ENCODE peak calls at places on chromosome X, in six cellular contexts. G is brain microvascular endothelial cell; K is CD8-positive, alpha-beta memory T cell; A is NT2/D1; U is GM12878; E is lower leg skin. R is an unnamed sample.
A peak's percentile ranks its signal among the peaks of the same experiment; 100 is the strongest.

GRCh38 chrX:139026406-139027200 is 315.1 kb upstream of the FGF13 start:
- DNase-seq in G (no peak), K (no peak), A (no peak), U (no peak), E (no peak), R (no peak)

GRCh38 chrX:13906103-13906502 is 89.2 kb upstream of the GPM6B start:
- DNase-seq in G (no peak), K (no peak), A (no peak), U (no peak), E (no peak), R (no peak)

GRCh38 chrX:65740909-65741308 is 73.5 kb downstream of the MSN start:
- DNase-seq in G (no peak), K (no peak), A (no peak), U (no peak), E (no peak), R (no peak)

GRCh38 chrX:152899874-152900719 is 2.2 kb downstream of the ZNF185 start:
- DNase-seq in G (no peak), K (no peak), A (no peak), U (no peak), E (no peak), R (no peak)

GRCh38 chrX:108198420-108198819 is 106.8 kb downstream of the ATG4A start:
- DNase-seq in G (peak; percentile 29), K (no peak), A (no peak), U (no peak), E (peak; percentile 25), R (no peak)

GRCh38 chrX:47631676-47632075 is 1.9 kb upstream of the CFP start:
- DNase-seq in G (no peak), K (no peak), A (no peak), U (no peak), E (no peak), R (no peak)

GRCh38 chrX:40100141-40100536 is 2.4 kb upstream of the BCOR start:
- DNase-seq in G (no peak), K (no peak), A (no peak), U (no peak), E (no peak), R (no peak)

GRCh38 chrX:139982856-139983255 is 17.5 kb upstream of the CXorf66 start:
- DNase-seq in G (no peak), K (no peak), A (no peak), U (no peak), E (no peak), R (no peak)

GRCh38 chrX:82813671-82814078 is 694.4 kb upstream of the POU3F4 start:
- DNase-seq in G (peak; percentile 0), K (no peak), A (peak; percentile 30), U (no peak), E (peak; percentile 12), R (no peak)

GRCh38 chrX:56782362-56782761 is 53.3 kb downstream of the NBDY start:
- DNase-seq in G (no peak), K (no peak), A (no peak), U (no peak), E (no peak), R (no peak)

GRCh38 chrX:132692066-132692465 is 203.2 kb upstream of the MBNL3 start:
- DNase-seq in G (peak; percentile 2), K (no peak), A (no peak), U (no peak), E (peak; percentile 15), R (no peak)

GRCh38 chrX:141879616-141880015 is 24.1 kb upstream of the MAGEC1 start:
- DNase-seq in G (no peak), K (no peak), A (no peak), U (no peak), E (no peak), R (no peak)

GRCh38 chrX:56813318-56813837 is 84.3 kb downstream of the NBDY start:
- DNase-seq in G (peak; percentile 50), K (peak; percentile 71), A (no peak), U (no peak), E (peak; percentile 34), R (no peak)

GRCh38 chrX:91434351-91435168 is at the start of gene PABPC5:
- DNase-seq in G (peak; percentile 44), K (no peak), A (peak; percentile 40), U (no peak), E (peak; percentile 57), R (peak; percentile 14)

GRCh38 chrX:109952050-109952449 is 50.9 kb upstream of the TMEM164 start:
- DNase-seq in G (no peak), K (no peak), A (no peak), U (no peak), E (no peak), R (no peak)

GRCh38 chrX:7233632-7234406 is 85.9 kb upstream of the PUDP start:
- DNase-seq in G (no peak), K (no peak), A (peak; percentile 9), U (no peak), E (no peak), R (no peak)

GRCh38 chrX:1673337-1673736 is 58.5 kb downstream of the ASMT start:
- DNase-seq in G (no peak), K (no peak), A (peak; percentile 50), U (no peak), E (no peak), R (no peak)

GRCh38 chrX:126137899-126138298 is 28.2 kb downstream of the DCAF12L2 start:
- DNase-seq in G (no peak), K (no peak), A (no peak), U (no peak), E (no peak), R (no peak)

GRCh38 chrX:124098089-124098488 is 136.6 kb downstream of the STAG2 start:
- DNase-seq in G (no peak), K (no peak), A (no peak), U (no peak), E (no peak), R (no peak)

GRCh38 chrX:47297874-47298273 is 65.1 kb downstream of the USP11 start:
- DNase-seq in G (no peak), K (no peak), A (no peak), U (no peak), E (no peak), R (no peak)

GRCh38 chrX:18899796-18900380 is 84.0 kb downstream of the PHKA2 start:
- DNase-seq in G (no peak), K (no peak), A (no peak), U (no peak), E (no peak), R (no peak)

GRCh38 chrX:129041319-129041718 is 482.0 kb downstream of the SMARCA1 start:
- DNase-seq in G (no peak), K (no peak), A (no peak), U (no peak), E (no peak), R (no peak)

GRCh38 chrX:28133763-28134162 is 152.5 kb upstream of the DCAF8L1 start:
- DNase-seq in G (no peak), K (no peak), A (no peak), U (no peak), E (no peak), R (no peak)

GRCh38 chrX:32048285-32048684 is 976.4 kb upstream of the FTHL17 start:
- DNase-seq in G (no peak), K (no peak), A (no peak), U (no peak), E (no peak), R (no peak)

GRCh38 chrX:87489071-87489470 is 28.5 kb upstream of the KLHL4 start:
- DNase-seq in G (no peak), K (no peak), A (no peak), U (no peak), E (no peak), R (no peak)

GRCh38 chrX:19852014-19853005 is 35.1 kb downstream of the SH3KBP1 start:
- DNase-seq in G (peak; percentile 43), K (no peak), A (no peak), U (no peak), E (no peak), R (no peak)

GRCh38 chrX:150692296-150692695 is 900 bp upstream of the MTMR1 start:
- DNase-seq in G (no peak), K (no peak), A (no peak), U (no peak), E (no peak), R (no peak)

DNA sequence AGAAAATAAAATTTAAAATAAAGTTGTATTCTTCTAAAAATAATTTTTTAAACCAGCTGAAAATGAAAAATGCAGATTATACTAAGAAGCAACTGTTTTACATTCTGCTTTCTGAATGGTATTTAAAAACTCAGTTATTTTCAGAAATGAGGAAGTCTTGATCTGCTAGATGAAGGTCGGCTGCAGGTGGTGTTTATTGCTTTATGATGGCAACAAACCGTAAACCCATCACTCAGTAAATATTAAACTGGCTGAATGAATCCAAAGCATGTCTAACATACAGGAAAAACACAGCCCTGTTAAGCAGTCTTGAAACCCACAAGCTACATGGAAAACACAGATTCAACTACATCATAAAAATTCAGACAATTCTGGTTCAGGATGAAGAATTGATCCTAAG is 29.3 kb downstream of the DYNLT3 start:
- DNase-seq in G (no peak), K (no peak), A (no peak), U (no peak), E (no peak), R (no peak)
- H3K4me3 ChIP-seq in G (no peak overlapping the region), K (no peak overlapping the region), A (no peak overlapping the region), U (no peak overlapping the region), E (no peak overlapping the region), R (no peak overlapping the region)

GRCh38 chrX:101383679-101384078 is 2.3 kb downstream of the BTK start:
- DNase-seq in G (no peak), K (no peak), A (no peak), U (peak; percentile 60), E (no peak), R (no peak)

GRCh38 chrX:101388604-101389003 is 2.2 kb upstream of the RPL36A start:
- DNase-seq in G (no peak), K (no peak), A (no peak), U (no peak), E (no peak), R (no peak)

GRCh38 chrX:101385795-101386541 is at the start of gene BTK:
- DNase-seq in G (no peak), K (no peak), A (no peak), U (peak; percentile 68), E (peak; percentile 16), R (no peak)

GRCh38 chrX:101385026-101385684 is 836 bp downstream of the BTK start:
- DNase-seq in G (no peak), K (no peak), A (no peak), U (no peak), E (no peak), R (no peak)

GRCh38 chrX:101386542-101386885 is 523 bp upstream of the BTK start:
- DNase-seq in G (no peak), K (no peak), A (no peak), U (no peak), E (no peak), R (no peak)
- H3K4me3 ChIP-seq in G (no peak overlapping the region), K (no peak overlapping the region), A (no peak overlapping the region), U (peak overlapping the region; percentile 46), E (no peak overlapping the region), R (no peak overlapping the region)

GRCh38 chrX:16807976-16808542 is 21.8 kb downstream of the TXLNG start:
- DNase-seq in G (peak; percentile 15), K (no peak), A (no peak), U (no peak), E (peak; percentile 25), R (no peak)
- H3K4me3 ChIP-seq in G (peak overlapping the region; percentile 35), K (no peak overlapping the region), A (no peak overlapping the region), U (no peak overlapping the region), E (no peak overlapping the region), R (peak overlapping the region; percentile 41)

DNA sequence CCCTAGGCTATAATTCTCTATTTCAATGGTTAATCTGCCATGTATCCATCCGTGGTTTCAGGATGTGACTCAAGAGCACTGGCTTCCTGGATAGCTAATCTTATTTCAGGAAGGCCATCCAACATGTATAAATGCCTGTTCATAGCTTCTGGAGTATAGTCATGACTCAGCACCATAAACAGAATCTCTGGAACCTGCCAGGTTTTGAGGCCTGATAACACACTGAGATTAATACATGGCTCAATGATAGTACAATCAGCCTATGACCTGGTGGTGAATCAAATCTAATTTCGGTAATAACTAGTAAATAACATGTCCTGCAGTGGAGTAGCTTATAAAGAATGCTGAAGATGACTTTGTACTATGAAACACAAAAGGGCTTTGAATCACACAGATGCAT is 5.7 kb upstream of the IL13RA2 start:
- DNase-seq in G (peak; percentile 59), K (no peak), A (no peak), U (no peak), E (no peak), R (peak; percentile 31)
- H3K4me3 ChIP-seq in G (no peak overlapping the region), K (no peak overlapping the region), A (no peak overlapping the region), U (no peak overlapping the region), E (no peak overlapping the region), R (no peak overlapping the region)

R was measured in AG04449.